ENCODE peak calls at places on chromosomes 5 and 9, in five cellular contexts. S is AG04450, K is A549, N is adrenal gland, V is thyroid gland. Y is an unnamed sample.

GRCh38 chr9:68869020-68869419 is 144.9 kb downstream of the PRKACG start:
- DNase-seq in S (no peak), K (no peak), N (no peak), V (no peak), Y (no peak)

GRCh38 chr5:33438996-33439395 is 1.8 kb upstream of the TARS1 start:
- DNase-seq in S (no peak), K (no peak), N (no peak), V (no peak), Y (no peak)

GRCh38 chr5:64074533-64074932 is 91.1 kb upstream of the RNF180 start:
- DNase-seq in S (no peak), K (peak), N (no peak), V (no peak), Y (no peak)

GRCh38 chr5:105504-106080 is 13.6 kb downstream of the PLEKHG4B start:
- DNase-seq in S (no peak), K (no peak), N (no peak), V (peak), Y (no peak)

GRCh38 chr5:132674671-132675506 is 1.1 kb downstream of the IL4 start:
- DNase-seq in S (peak), K (peak), N (no peak), V (peak), Y (no peak)

GRCh38 chr5:106171708-106172107 is 1499.0 kb downstream of the EFNA5 start:
- DNase-seq in S (no peak), K (no peak), N (no peak), V (no peak), Y (no peak)

GRCh38 chr9:130639866-130640555 is 24.4 kb upstream of the PRDM12 start:
- DNase-seq in S (no peak), K (no peak), N (no peak), V (no peak), Y (no peak)

GRCh38 chr5:31023105-31023504 is 170.4 kb upstream of the CDH6 start:
- DNase-seq in S (peak), K (no peak), N (no peak), V (no peak), Y (no peak)

GRCh38 chr9:36317766-36318165 is 59.5 kb upstream of the GNE start:
- DNase-seq in S (no peak), K (peak), N (no peak), V (peak), Y (peak)

GRCh38 chr9:95518026-95518425 is 1.3 kb upstream of the PTCH1 start:
- DNase-seq in S (no peak), K (no peak), N (no peak), V (no peak), Y (no peak)

GRCh38 chr5:59093329-59093728 is 510.5 kb downstream of the RAB3C start:
- DNase-seq in S (no peak), K (no peak), N (no peak), V (no peak), Y (no peak)

GRCh38 chr9:120716483-120716882 is 2.2 kb upstream of the MEGF9 start:
- DNase-seq in S (no peak), K (no peak), N (no peak), V (no peak), Y (no peak)

GRCh38 chr9:706606-707451 is 134.7 kb upstream of the DMRT1 start:
- DNase-seq in S (no peak), K (no peak), N (peak), V (peak), Y (peak)

GRCh38 chr5:180208435-180209081 is 453 bp downstream of the RASGEF1C start:
- DNase-seq in S (no peak), K (peak), N (no peak), V (peak), Y (peak)

GRCh38 chr9:125932012-125932411 is 184.8 kb downstream of the PBX3 start:
- DNase-seq in S (peak), K (peak), N (peak), V (peak), Y (no peak)

GRCh38 chr9:124486778-124487490 is 20.3 kb downstream of the NR5A1 start:
- DNase-seq in S (no peak), K (no peak), N (no peak), V (no peak), Y (no peak)

GRCh38 chr9:84600739-84601138 is 68.8 kb upstream of the NTRK2 start:
- DNase-seq in S (no peak), K (no peak), N (no peak), V (peak), Y (no peak)

GRCh38 chr9:6090811-6091210 is 75.4 kb upstream of the RANBP6 start:
- DNase-seq in S (no peak), K (no peak), N (no peak), V (no peak), Y (no peak)

GRCh38 chr9:97982719-97983523 is at the start of gene ANP32B:
- DNase-seq in S (peak), K (peak), N (peak), V (peak), Y (peak)

GRCh38 chr9:97981828-97982164 is 1.3 kb upstream of the ANP32B start:
- DNase-seq in S (no peak), K (no peak), N (no peak), V (no peak), Y (no peak)

GRCh38 chr9:97980918-97981827 is 2.0 kb upstream of the ANP32B start:
- DNase-seq in S (no peak), K (no peak), N (no peak), V (no peak), Y (no peak)

GRCh38 chr9:97983524-97984187 is 515 bp downstream of the ANP32B start:
- DNase-seq in S (no peak), K (peak), N (no peak), V (peak), Y (peak)

DNA sequence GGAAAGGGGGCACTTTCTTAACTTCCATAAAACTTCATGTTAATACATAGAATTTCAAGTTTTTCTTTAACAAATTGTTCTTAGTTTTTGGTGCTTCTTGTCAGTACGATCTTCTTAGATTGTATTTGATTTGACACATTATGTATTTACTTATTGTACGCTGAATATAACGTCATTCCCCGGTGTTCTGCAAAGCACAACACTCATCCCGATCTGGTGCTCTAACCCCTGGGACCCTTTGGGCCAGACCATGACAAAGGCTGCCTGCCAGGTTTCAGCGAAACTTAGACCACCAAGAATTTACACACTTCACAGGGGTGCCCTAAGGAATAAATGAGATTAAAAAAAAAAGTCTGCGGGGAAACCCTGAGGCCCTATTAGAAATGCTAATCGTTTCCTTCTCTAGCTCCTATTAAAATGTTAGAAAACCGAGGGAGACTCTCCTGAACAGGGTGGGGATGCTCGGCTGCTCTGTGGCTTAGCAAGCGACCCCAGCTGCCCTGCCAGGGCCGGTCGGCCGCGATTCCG is 886 bp upstream of the ANP32B start:
- DNase-seq in S (no peak), K (no peak), N (no peak), V (no peak), Y (no peak)
- H3K4me3 ChIP-seq in S (peak), K (peak), N (no peak), V (peak), Y (peak)

DNA sequence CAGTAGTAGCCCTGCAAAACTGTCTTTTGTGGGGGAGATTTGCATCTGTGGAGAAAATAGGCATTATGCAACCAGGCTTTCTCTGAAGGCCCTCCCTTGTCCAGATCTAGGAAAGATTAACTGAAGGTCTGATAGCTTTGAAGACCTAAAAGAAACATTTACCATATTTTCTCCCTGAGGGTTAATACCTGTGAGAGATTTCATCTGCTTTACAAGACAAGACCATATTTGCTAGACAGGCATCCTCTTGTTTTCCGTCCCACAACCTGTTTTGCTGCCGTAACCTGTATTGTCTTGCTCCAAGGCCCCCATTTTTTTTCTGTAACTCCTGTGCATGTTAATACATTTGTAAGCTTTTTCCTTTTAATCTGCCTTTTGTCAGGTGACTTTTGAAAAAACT is 1985.2 kb upstream of the CDH9 start:
- DNase-seq in S (no peak), K (no peak), N (no peak), V (no peak), Y (no peak)
- TF ChIP-seq CTCF in S (no peak), K (no peak), N (no peak), V (no peak), Y (no peak)

GRCh38 chr9:107480386-107480789 is 9.2 kb downstream of the KLF4 start:
- DNase-seq in S (peak), K (peak), N (peak), V (peak), Y (no peak)
- H3K4me3 ChIP-seq in S (no peak), K (peak), N (no peak), V (no peak), Y (no peak)

DNA sequence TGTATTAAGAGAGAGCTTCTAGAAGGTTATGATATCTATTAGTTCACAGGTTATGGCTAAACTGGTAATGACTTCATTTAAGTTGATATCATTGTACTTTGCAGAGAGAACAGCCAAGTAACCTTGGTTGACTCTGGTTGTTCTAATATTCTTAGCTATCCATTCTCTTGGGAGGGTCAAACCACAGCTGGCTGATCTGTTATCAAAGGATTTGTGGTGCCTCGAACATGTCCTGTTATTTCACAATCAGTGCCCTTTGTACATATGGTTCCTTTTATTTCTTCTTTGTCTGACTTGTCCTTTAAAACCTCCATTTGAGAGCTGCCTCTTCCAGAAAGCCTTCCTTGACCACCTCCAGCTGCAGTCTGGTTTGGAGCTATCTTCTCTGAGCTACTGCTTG is 61.7 kb downstream of the PDE8B start:
- DNase-seq in S (no peak), K (no peak), N (no peak), V (no peak), Y (no peak)
- TF ChIP-seq CTCF in S (no peak), K (no peak), N (no peak), V (no peak), Y (no peak)

GRCh38 chr5:137563301-137563645 is 64.1 kb upstream of the SPOCK1 start:
- DNase-seq in S (no peak), K (no peak), N (no peak), V (no peak), Y (no peak)

GRCh38 chr5:137565450-137565849 is 66.3 kb upstream of the SPOCK1 start:
- DNase-seq in S (no peak), K (no peak), N (no peak), V (no peak), Y (no peak)

GRCh38 chr5:137566118-137566541 is 67.0 kb upstream of the SPOCK1 start:
- DNase-seq in S (no peak), K (no peak), N (no peak), V (no peak), Y (no peak)

GRCh38 chr5:137564475-137564961 is 65.4 kb upstream of the SPOCK1 start:
- DNase-seq in S (no peak), K (no peak), N (no peak), V (peak), Y (no peak)

GRCh38 chr5:137563646-137564474 is 64.7 kb upstream of the SPOCK1 start:
- DNase-seq in S (no peak), K (no peak), N (no peak), V (peak), Y (no peak)
- H3K4me3 ChIP-seq in S (no peak), K (no peak), N (no peak), V (no peak), Y (no peak)

GRCh38 chr5:114223866-114224265 is 138.0 kb upstream of the KCNN2 start:
- DNase-seq in S (no peak), K (no peak), N (no peak), V (no peak), Y (no peak)
- TF ChIP-seq CTCF in S (peak), K (peak), N (peak), V (no peak), Y (no peak)

GRCh38 chr9:97992219-97992618 is 9.1 kb downstream of the ANP32B start:
- DNase-seq in S (no peak), K (no peak), N (no peak), V (no peak), Y (no peak)
- H3K4me3 ChIP-seq in S (no peak), K (no peak), N (no peak), V (no peak), Y (no peak)

GRCh38 chr9:34139477-34140146 is 13.1 kb upstream of the DCAF12 start:
- DNase-seq in S (peak), K (peak), N (peak), V (peak), Y (no peak)
- TF ChIP-seq CTCF in S (peak), K (peak), N (no peak), V (no peak), Y (no peak)

GRCh38 chr5:141192110-141192725 is at the start of gene PCDHB10:
- DNase-seq in S (no peak), K (no peak), N (no peak), V (no peak), Y (no peak)
- H3K4me3 ChIP-seq in S (peak), K (no peak), N (no peak), V (no peak), Y (no peak)